ENCODE peak calls at places on chromosomes 1 and 21, in eight cellular contexts. J, S, X, W, R, G, I and E are unnamed samples.

GRCh38 chr1:157622471-157622870 is 24.6 kb upstream of the FCRL4 start:
- DNase-seq in X (no peak), G (no peak), R (no peak), I (no peak), S (no peak), J (no peak), W (no peak), E (no peak)

GRCh38 chr1:116738673-116739370 is 15.4 kb upstream of the CD2 start:
- DNase-seq in G (peak), X (no peak), W (no peak), R (no peak), S (no peak), I (no peak), J (no peak), E (no peak)

GRCh38 chr1:23383547-23384311 is 14.1 kb upstream of the ZNF436 start:
- DNase-seq in G (no peak), R (no peak), W (no peak), S (no peak), I (no peak), X (no peak), J (peak), E (no peak)

GRCh38 chr1:164064501-164064900 is 494.5 kb upstream of the PBX1 start:
- DNase-seq in J (peak), X (no peak), G (no peak), I (no peak), W (no peak), S (no peak), R (no peak), E (no peak)

GRCh38 chr1:18761948-18762905 is 97.2 kb downstream of the TAS1R2 start:
- DNase-seq in R (no peak), I (no peak), W (no peak), G (no peak), J (no peak), X (no peak), S (no peak), E (no peak)

GRCh38 chr1:76240321-76240720 is 165.8 kb downstream of the ST6GALNAC3 start:
- DNase-seq in R (no peak), I (no peak), W (no peak), S (no peak), G (no peak), J (no peak), X (peak), E (no peak)

GRCh38 chr21:17612565-17613241 is at the start of gene BTG3:
- DNase-seq in I (no peak), X (peak), S (peak), J (peak), R (peak), W (peak), G (peak), E (peak)

GRCh38 chr1:171635661-171636060 is 13.6 kb downstream of the MYOCOS start:
- DNase-seq in G (no peak), S (no peak), R (no peak), J (no peak), W (no peak), I (no peak), X (no peak), E (no peak)

GRCh38 chr1:32989160-32989894 is 24.7 kb upstream of the RNF19B start:
- DNase-seq in G (peak), X (peak), I (peak), W (peak), R (no peak), J (peak), S (no peak), E (no peak)

GRCh38 chr1:56788588-56788987 is 30.6 kb downstream of the FYB2 start:
- DNase-seq in J (peak), G (no peak), I (no peak), S (no peak), W (peak), R (peak), X (no peak), E (no peak)

GRCh38 chr1:36083635-36084501 is at the start of gene TEKT2:
- DNase-seq in S (peak), R (no peak), G (no peak), X (no peak), W (no peak), J (peak), I (peak), E (no peak)

GRCh38 chr1:179883040-179883501 is 986 bp downstream of the TOR1AIP1 start:
- DNase-seq in G (no peak), J (no peak), X (no peak), S (no peak), I (no peak), R (no peak), W (no peak), E (no peak)
- TF ChIP-seq CTCF in G (peak), J (no peak), X (no peak), S (no peak), I (no peak), R (no peak), W (no peak), E (no peak)

GRCh38 chr1:68384321-68384813 is 65.4 kb downstream of the RPE65 start:
- DNase-seq in J (peak), R (no peak), I (no peak), X (peak), W (no peak), G (no peak), S (no peak), E (no peak)
- TF ChIP-seq CTCF in J (peak), R (no peak), I (peak), X (peak), W (no peak), G (no peak), S (no peak), E (no peak)

DNA sequence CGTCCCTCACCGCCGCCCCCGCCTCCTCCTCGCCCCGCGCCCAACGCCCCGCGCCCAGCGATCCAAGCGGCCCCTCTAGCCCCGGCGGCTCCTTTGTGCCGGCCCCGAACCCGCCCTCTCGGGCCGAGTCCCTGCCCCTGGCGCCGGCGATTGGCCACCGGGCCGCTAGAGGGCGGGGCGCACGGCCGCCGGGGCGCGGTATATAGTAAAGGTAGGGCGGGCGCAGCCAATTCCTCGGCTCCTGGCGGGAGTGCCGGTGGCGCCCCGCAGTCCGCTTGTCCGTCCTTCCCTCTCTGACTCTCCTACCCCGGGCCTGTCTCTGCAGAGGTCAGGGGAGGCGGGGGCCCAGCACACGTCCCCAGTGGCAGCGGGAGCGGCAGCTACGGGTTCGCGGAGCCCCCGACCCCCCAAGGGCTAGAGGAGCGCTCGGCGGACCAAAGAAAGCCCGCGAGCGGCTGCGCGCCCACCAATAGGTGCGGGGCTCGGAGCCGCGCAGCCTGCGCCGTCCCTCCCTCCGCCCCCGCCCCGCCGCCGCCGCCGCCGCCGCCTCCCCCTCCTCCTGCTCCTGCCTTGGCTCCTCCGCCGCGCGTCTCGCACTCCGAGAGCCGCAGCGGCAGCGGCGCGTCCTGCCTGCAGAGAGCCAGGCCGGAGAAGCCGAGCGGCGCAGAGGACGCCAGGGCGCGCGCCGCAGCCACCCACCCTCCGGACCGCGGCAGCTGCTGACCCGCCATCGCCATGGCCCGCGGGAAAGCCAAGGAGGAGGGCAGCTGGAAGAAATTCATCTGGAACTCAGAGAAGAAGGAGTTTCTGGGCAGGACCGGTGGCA is at the start of gene ATP1B1:
- DNase-seq in R (peak), W (peak), G (peak), J (peak), X (peak), S (peak), I (no peak), E (peak)
- TF ChIP-seq CTCF in R (peak), W (peak), G (peak), J (peak), X (peak), S (peak), I (peak), E (no peak)

DNA sequence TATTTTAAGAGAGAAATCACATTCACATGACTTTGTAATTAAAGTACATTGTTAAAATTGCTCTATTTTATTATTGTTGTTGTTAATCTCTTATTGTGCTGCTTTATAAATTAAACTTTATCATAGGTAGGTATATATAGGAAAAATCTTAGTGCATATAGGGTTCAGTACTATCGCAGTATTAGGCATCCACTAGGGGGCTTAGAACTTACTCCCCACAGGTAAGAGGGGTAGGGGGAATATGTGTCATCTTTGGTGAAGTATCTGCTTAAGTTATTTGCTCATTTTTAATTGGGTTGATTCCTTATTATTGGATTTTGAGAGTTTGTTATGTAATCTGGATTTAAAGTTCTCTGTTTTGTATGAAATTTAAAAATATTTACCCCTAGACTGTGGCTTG is 385.2 kb downstream of the DUSP10 start:
- DNase-seq in X (no peak), S (no peak), I (no peak), J (no peak), W (no peak), R (no peak), G (no peak), E (no peak)
- TF ChIP-seq CTCF in X (peak), S (peak), I (no peak), J (no peak), W (no peak), R (no peak), G (no peak), E (no peak)

GRCh38 chr1:182035097-182035770 is 26.3 kb downstream of the ZNF648 start:
- DNase-seq in R (no peak), W (no peak), I (no peak), G (no peak), X (no peak), S (no peak), J (no peak), E (no peak)
- TF ChIP-seq CTCF in R (no peak), W (no peak), I (no peak), G (peak), X (no peak), S (peak), J (no peak), E (no peak)

DNA sequence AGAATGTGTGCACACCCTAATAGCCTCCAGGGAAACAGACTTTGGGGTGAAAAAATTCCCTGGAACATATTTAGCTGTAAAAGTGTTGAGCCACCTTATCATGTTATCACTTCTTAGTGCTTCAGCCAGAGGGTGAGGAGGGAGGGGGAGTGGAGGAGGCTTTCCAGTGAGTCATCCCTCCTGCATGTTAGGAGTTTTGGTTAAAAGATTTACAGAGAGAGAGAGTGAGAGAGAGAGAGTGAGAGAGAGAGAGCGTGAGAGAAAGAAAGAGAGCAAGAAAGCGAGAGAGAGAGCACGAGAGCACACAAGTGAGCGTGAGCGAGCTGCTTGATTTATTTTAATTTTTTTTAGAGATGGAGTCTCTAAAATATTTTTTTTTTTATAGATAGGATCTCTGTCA is 13.5 kb upstream of the CACNA1E start:
- DNase-seq in R (no peak), X (peak), S (no peak), J (peak), G (no peak), I (no peak), W (no peak), E (no peak)
- TF ChIP-seq CTCF in R (no peak), X (no peak), S (no peak), J (no peak), G (no peak), I (no peak), W (no peak), E (no peak)

DNA sequence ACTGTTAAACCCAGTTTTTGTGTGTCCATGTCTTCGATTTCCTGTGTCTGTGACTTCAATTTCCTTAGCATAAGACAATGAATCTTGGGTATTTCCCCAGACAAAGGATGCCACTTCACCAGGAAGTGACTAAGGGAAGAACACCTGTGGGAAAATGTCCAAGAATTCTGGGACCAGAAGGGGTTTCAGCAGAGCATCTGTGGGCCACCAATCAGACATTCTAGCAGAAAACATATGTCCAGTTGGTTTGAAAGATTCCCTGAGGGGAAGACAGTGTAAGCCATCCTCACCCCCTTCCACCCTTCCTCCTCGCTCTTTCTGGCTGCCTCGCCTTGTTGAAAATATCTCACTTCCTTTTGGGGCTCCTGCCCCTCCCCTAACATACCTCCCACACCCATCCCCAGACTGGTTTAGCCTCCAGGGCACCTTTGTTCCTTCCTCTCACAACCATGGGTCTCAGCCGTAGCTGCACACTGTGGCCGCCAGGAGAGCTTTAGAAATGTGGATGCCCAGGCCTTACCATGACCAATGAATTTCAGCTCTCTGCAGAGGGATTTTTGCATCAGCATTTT is 25.5 kb upstream of the IFNAR1 start:
- DNase-seq in W (peak), G (peak), R (no peak), X (no peak), I (no peak), J (no peak), S (no peak), E (peak)
- TF ChIP-seq CTCF in W (no peak), G (peak), R (no peak), X (no peak), I (no peak), J (no peak), S (no peak), E (no peak)

GRCh38 chr1:890661-891060 is 33.1 kb upstream of the SAMD11 start:
- DNase-seq in I (no peak), R (no peak), G (no peak), J (no peak), S (no peak), W (no peak), X (no peak), E (no peak)
- TF ChIP-seq CTCF in I (no peak), R (no peak), G (no peak), J (no peak), S (no peak), W (no peak), X (no peak), E (no peak)

DNA sequence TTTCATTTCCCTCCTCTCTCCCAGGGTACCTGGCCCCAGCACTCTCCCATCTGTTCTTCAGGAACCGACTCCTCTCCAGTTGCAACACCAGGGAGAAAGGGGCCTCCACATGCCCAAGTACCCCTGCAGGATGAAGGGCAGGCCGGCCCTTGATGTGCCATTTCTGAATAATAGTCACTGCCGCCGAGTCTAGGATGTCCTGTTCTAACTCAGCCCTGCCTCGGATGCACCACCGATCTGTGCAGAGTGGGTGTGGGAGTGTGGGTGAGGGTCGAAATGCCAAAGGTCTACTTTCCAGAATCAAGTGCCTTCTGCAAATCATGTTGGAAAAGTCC is 25.4 kb upstream of the SPSB1 start:
- DNase-seq in I (no peak), W (no peak), R (no peak), G (no peak), J (no peak), X (no peak), S (no peak), E (no peak)
- TF ChIP-seq CTCF in I (no peak), W (no peak), R (no peak), G (no peak), J (no peak), X (no peak), S (no peak), E (no peak)